ENCODE peak calls at places on chromosomes 11 and 22, in ten cellular contexts. B is uterus, Z is fibroblast of mammary gland, T is transverse colon, X is IMR-90, V is retinal pigment epithelial cell, J is fibroblast of the aortic adventitia, Q is Calu3, E is RWPE1, I is epithelial cell of esophagus. M is an unnamed sample.

GRCh38 chr11:12797996-12798395 is 123.8 kb downstream of the TEAD1 start:
- DNase-seq in X (no peak), I (no peak), J (no peak), Z (no peak), V (no peak), B (no peak), T (no peak), Q (no peak), E (no peak), M (no peak)

GRCh38 chr11:132632641-132633124 is 899.6 kb downstream of the OPCML start:
- DNase-seq in J (peak), T (no peak), I (peak), E (peak), Z (peak), B (no peak), Q (no peak), X (peak), V (peak), M (no peak)

GRCh38 chr11:46069595-46069994 is 51.7 kb downstream of the PHF21A start:
- DNase-seq in I (no peak), V (no peak), Z (no peak), B (no peak), X (no peak), E (no peak), Q (no peak), J (no peak), T (no peak), M (no peak)

GRCh38 chr22:46068176-46068907 is 82.0 kb upstream of the PPARA start:
- DNase-seq in X (no peak), J (peak), V (no peak), Q (no peak), Z (peak), B (no peak), T (no peak), E (no peak), I (no peak), M (no peak)

GRCh38 chr11:118311518-118311917 is 7.0 kb downstream of the CD3E start:
- DNase-seq in B (no peak), I (peak), X (no peak), Q (no peak), T (no peak), V (no peak), J (no peak), E (no peak), Z (no peak), M (no peak)

GRCh38 chr22:30506507-30506968 is 1.0 kb upstream of the SEC14L4 start:
- DNase-seq in J (no peak), E (no peak), X (no peak), I (no peak), T (no peak), Q (no peak), Z (no peak), B (no peak), V (no peak), M (no peak)

GRCh38 chr11:34002420-34002819 is 49.1 kb upstream of the CAPRIN1 start:
- DNase-seq in Z (no peak), T (peak), I (peak), V (no peak), B (no peak), E (no peak), Q (peak), J (no peak), X (no peak), M (peak)

GRCh38 chr11:74870485-74870884 is 78.4 kb downstream of the XRRA1 start:
- DNase-seq in T (no peak), Z (peak), E (no peak), X (peak), V (no peak), J (peak), I (peak), Q (no peak), B (no peak), M (no peak)

GRCh38 chr11:1072116-1072820 is 2.4 kb upstream of the MUC2 start:
- DNase-seq in Q (peak), X (peak), E (no peak), J (peak), V (no peak), Z (peak), B (peak), I (no peak), T (no peak), M (no peak)

GRCh38 chr22:33274214-33274828 is 216.1 kb upstream of the SYN3 start:
- DNase-seq in V (no peak), Q (peak), X (no peak), T (peak), Z (peak), B (no peak), I (no peak), E (peak), J (peak), M (no peak)

GRCh38 chr11:120798854-120799253 is 225.0 kb upstream of the TBCEL start:
- DNase-seq in B (no peak), J (no peak), I (no peak), E (no peak), Q (no peak), T (no peak), Z (no peak), V (no peak), X (no peak), M (no peak)

GRCh38 chr22:42388130-42388797 is 43.9 kb downstream of the NFAM1 start:
- DNase-seq in E (peak), B (no peak), T (no peak), X (peak), J (no peak), Z (no peak), V (no peak), I (peak), Q (no peak), M (no peak)

GRCh38 chr22:24037851-24038765 is 27.0 kb downstream of the CABIN1 start:
- DNase-seq in E (no peak), T (no peak), V (no peak), Q (no peak), B (no peak), J (no peak), I (no peak), X (no peak), Z (no peak), M (peak)

GRCh38 chr22:24039046-24039445 is 27.9 kb downstream of the CABIN1 start:
- DNase-seq in Q (no peak), J (no peak), T (no peak), Z (no peak), B (no peak), E (no peak), X (no peak), V (no peak), I (peak), M (peak)

GRCh38 chr22:24043957-24044356 is 32.9 kb downstream of the CABIN1 start:
- DNase-seq in Z (no peak), J (no peak), E (no peak), V (no peak), I (no peak), Q (no peak), X (no peak), T (no peak), B (no peak), M (no peak)

GRCh38 chr22:24046024-24046423 is 34.9 kb downstream of the CABIN1 start:
- DNase-seq in I (no peak), Q (no peak), T (no peak), X (no peak), V (no peak), J (no peak), Z (peak), B (no peak), E (no peak), M (no peak)

GRCh38 chr22:24040946-24041345 is 29.8 kb downstream of the CABIN1 start:
- DNase-seq in E (no peak), V (no peak), J (no peak), B (no peak), I (no peak), Q (no peak), Z (no peak), T (no peak), X (no peak), M (peak)
- TF ChIP-seq CTCF in E (no peak), V (no peak), J (no peak), B (no peak), I (no peak), Q (no peak), Z (no peak), T (no peak), X (no peak), M (no peak)

GRCh38 chr11:68467446-68467845 is 6.9 kb downstream of the PPP6R3 start:
- DNase-seq in E (no peak), Q (no peak), I (no peak), B (no peak), T (no peak), Z (no peak), V (no peak), J (no peak), X (no peak), M (no peak)
- TF ChIP-seq CTCF in E (no peak), Q (no peak), I (no peak), B (no peak), T (no peak), Z (no peak), V (no peak), J (no peak), X (no peak), M (no peak)

DNA sequence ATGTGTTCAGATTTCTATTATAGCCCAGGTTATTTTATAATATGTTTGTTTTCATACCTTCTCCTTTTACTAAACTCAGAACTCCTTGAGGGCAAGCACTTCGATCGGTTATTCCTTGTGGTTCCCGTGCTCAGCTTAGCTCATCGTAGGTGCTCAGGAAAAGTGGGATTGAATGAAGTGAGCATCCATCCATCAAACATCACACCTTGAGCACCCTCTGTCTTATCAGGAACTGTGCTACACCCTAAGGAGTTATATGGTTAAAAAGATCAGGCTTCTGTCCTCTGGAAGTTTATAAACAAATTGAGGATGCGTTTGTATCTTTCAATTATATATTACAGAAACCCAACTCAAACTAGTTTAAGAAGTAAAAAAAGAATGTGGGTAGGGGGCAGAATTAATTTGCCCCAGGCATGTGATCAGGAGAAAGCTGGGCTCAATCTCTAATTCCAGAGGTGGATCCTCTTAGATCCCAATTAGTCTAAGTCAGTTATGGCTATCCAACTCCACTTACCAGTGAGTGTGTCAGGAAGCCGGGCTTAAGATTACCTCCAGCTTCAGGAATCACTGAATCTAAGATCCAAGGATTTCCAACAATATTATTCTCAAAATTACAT is 59.9 kb upstream of the RRAS2 start:
- DNase-seq in Q (no peak), E (peak), V (no peak), X (peak), J (no peak), B (no peak), I (peak), T (no peak), Z (peak), M (no peak)
- TF ChIP-seq CTCF in Q (no peak), E (no peak), V (peak), X (peak), J (peak), B (no peak), I (peak), T (peak), Z (peak), M (peak)

GRCh38 chr11:3626250-3626960 is 15.4 kb downstream of the ART5 start:
- DNase-seq in J (no peak), Z (no peak), E (no peak), I (no peak), V (no peak), T (peak), X (no peak), Q (no peak), B (no peak), M (no peak)
- TF ChIP-seq CTCF in J (no peak), Z (no peak), E (no peak), I (no peak), V (no peak), T (no peak), X (no peak), Q (no peak), B (no peak), M (no peak)